ENCODE peak calls at places on chromosomes 5 and 9, in eight cellular contexts. S is islet precursor cell, C is MCF 10A, N is lower leg skin, F is HTR-8/SVneo, G is GM19239, Z is KG1, H is B cell. E is an unnamed sample.

GRCh38 chr9:128243486-128244415 is 32.1 kb downstream of the GOLGA2 start:
- DNase-seq in S (no peak), C (no peak), N (no peak), F (no peak), G (no peak), Z (no peak), H (no peak), E (peak)

GRCh38 chr5:138018844-138019243 is 14.0 kb downstream of the FAM13B start:
- DNase-seq in S (no peak), C (no peak), N (no peak), F (no peak), G (no peak), Z (no peak), H (no peak), E (no peak)

GRCh38 chr9:129867138-129868032 is 32.1 kb downstream of the USP20 start:
- DNase-seq in S (peak), C (no peak), N (no peak), F (no peak), G (no peak), Z (no peak), H (no peak), E (no peak)

GRCh38 chr9:120970249-120970648 is 43.7 kb upstream of the TRAF1 start:
- DNase-seq in S (no peak), C (no peak), N (no peak), F (no peak), G (no peak), Z (no peak), H (no peak), E (no peak)

GRCh38 chr9:33794560-33794959 is 801 bp upstream of the PRSS3 start:
- DNase-seq in S (no peak), C (no peak), N (no peak), F (no peak), G (no peak), Z (no peak), H (no peak), E (no peak)

GRCh38 chr5:81409845-81410369 is 16.0 kb upstream of the ACOT12 start:
- DNase-seq in S (no peak), C (no peak), N (no peak), F (no peak), G (no peak), Z (no peak), H (no peak), E (no peak)

GRCh38 chr5:89255845-89256463 is 373.0 kb upstream of the MEF2C start:
- DNase-seq in S (no peak), C (peak), N (no peak), F (no peak), G (no peak), Z (no peak), H (no peak), E (no peak)

GRCh38 chr5:9278925-9279603 is 266.8 kb downstream of the SEMA5A start:
- DNase-seq in S (no peak), C (no peak), N (no peak), F (no peak), G (no peak), Z (no peak), H (no peak), E (no peak)

GRCh38 chr5:78235289-78235688 is 59.2 kb downstream of the AP3B1 start:
- DNase-seq in S (no peak), C (no peak), N (no peak), F (no peak), G (no peak), Z (no peak), H (no peak), E (no peak)

E was measured in GM13976.